ENCODE peak calls at places on chromosome 4, in ten cellular contexts. Q is AG04449, B is ovary, P is nephron progenitor cell, W is mammary epithelial cell, J is suprapubic skin, Z is tibial artery, S is colonic mucosa, M is fibroblast of mammary gland, C is NB4. L is an unnamed sample.

GRCh38 chr4:151644625-151645024 is 116.2 kb downstream of the GATB start:
- DNase-seq in Q (no peak), B (no peak), P (peak), W (no peak), J (no peak), Z (no peak), S (peak), M (no peak), C (peak), L (no peak)

GRCh38 chr4:117421706-117422105 is 336.3 kb upstream of the TRAM1L1 start:
- DNase-seq in Q (no peak), B (no peak), P (no peak), W (no peak), J (no peak), Z (no peak), S (no peak), M (no peak), C (no peak), L (no peak)

GRCh38 chr4:94561249-94562024 is 109.7 kb downstream of the PDLIM5 start:
- DNase-seq in Q (peak), B (no peak), P (no peak), W (peak), J (no peak), Z (no peak), S (no peak), M (peak), C (no peak), L (no peak)

GRCh38 chr4:89708903-89709361 is 128.0 kb downstream of the SNCA start:
- DNase-seq in Q (no peak), B (no peak), P (no peak), W (no peak), J (no peak), Z (no peak), S (no peak), M (no peak), C (no peak), L (no peak)

GRCh38 chr4:169136330-169136729 is 126.3 kb upstream of the CBR4 start:
- DNase-seq in Q (no peak), B (no peak), P (peak), W (no peak), J (no peak), Z (no peak), S (no peak), M (no peak), C (no peak), L (no peak)

GRCh38 chr4:98617358-98618047 is 40.9 kb downstream of the TSPAN5 start:
- DNase-seq in Q (no peak), B (peak), P (no peak), W (no peak), J (no peak), Z (no peak), S (no peak), M (no peak), C (no peak), L (no peak)

GRCh38 chr4:13088726-13089658 is 395.1 kb downstream of the RAB28 start:
- DNase-seq in Q (no peak), B (no peak), P (no peak), W (no peak), J (no peak), Z (no peak), S (no peak), M (peak), C (no peak), L (no peak)

GRCh38 chr4:104859601-104860000 is 287.1 kb upstream of the TET2 start:
- DNase-seq in Q (no peak), B (no peak), P (peak), W (no peak), J (no peak), Z (no peak), S (no peak), M (no peak), C (no peak), L (no peak)

GRCh38 chr4:109979932-109980717 is 67.4 kb downstream of the EGF start:
- DNase-seq in Q (peak), B (no peak), P (no peak), W (peak), J (no peak), Z (no peak), S (no peak), M (peak), C (no peak), L (no peak)

GRCh38 chr4:128060130-128060619 is 937 bp upstream of the LARP1B start:
- DNase-seq in Q (no peak), B (no peak), P (no peak), W (no peak), J (no peak), Z (no peak), S (no peak), M (peak), C (peak), L (no peak)

GRCh38 chr4:38606587-38606905 is 57.5 kb upstream of the KLF3 start:
- DNase-seq in Q (no peak), B (no peak), P (no peak), W (no peak), J (no peak), Z (no peak), S (no peak), M (no peak), C (no peak), L (no peak)

GRCh38 chr4:118927976-118928375 is 39.3 kb downstream of the SYNPO2 start:
- DNase-seq in Q (no peak), B (peak), P (no peak), W (no peak), J (no peak), Z (peak), S (no peak), M (no peak), C (no peak), L (no peak)

GRCh38 chr4:142044271-142044670 is 407.9 kb downstream of the IL15 start:
- DNase-seq in Q (no peak), B (no peak), P (no peak), W (no peak), J (no peak), Z (no peak), S (no peak), M (peak), C (no peak), L (no peak)

GRCh38 chr4:40301592-40301991 is 33.5 kb upstream of the CHRNA9 start:
- DNase-seq in Q (no peak), B (no peak), P (no peak), W (no peak), J (no peak), Z (peak), S (no peak), M (no peak), C (no peak), L (no peak)

GRCh38 chr4:40300371-40301162 is 34.6 kb upstream of the CHRNA9 start:
- DNase-seq in Q (no peak), B (no peak), P (no peak), W (no peak), J (no peak), Z (no peak), S (no peak), M (no peak), C (no peak), L (no peak)

GRCh38 chr4:40303751-40304150 is 31.4 kb upstream of the CHRNA9 start:
- DNase-seq in Q (no peak), B (no peak), P (no peak), W (no peak), J (no peak), Z (no peak), S (no peak), M (no peak), C (no peak), L (no peak)

GRCh38 chr4:40299126-40299525 is 36.0 kb upstream of the CHRNA9 start:
- DNase-seq in Q (no peak), B (no peak), P (no peak), W (no peak), J (no peak), Z (no peak), S (no peak), M (no peak), C (no peak), L (no peak)

DNA sequence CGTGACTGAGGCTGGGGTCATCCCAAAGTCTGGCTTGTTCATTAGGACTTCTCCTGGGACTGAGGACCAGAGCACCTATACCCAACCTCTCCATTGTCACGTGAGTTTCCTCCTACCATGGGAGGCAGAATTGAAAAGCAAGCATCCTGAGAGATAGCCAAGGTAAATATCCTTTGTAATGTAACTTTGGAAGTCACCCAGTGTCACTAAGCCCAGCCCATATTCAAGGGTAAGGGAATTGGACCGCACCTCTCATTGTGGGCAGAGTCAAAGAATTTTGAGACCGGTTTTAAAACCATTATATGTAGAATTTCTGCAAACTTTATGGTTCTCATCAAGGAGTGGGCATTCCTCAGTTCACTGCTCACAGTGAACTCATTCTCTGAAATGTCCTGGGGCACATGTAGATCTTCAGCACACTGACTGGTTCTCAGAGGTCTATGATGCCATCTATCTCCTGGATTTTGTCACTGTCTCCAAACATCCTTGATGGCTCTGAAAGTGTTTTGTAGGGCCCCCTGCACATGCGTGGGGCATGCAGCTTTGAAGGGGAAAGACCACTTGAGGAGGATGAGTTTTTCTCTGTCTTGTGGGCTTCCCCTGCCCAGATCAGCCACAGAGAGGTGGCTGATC is 35.3 kb upstream of the CHRNA9 start:
- DNase-seq in Q (no peak), B (no peak), P (no peak), W (peak), J (no peak), Z (no peak), S (no peak), M (no peak), C (peak), L (no peak)
- TF ChIP-seq CTCF in Q (no peak), B (no peak), P (no peak), W (peak), J (no peak), Z (no peak), S (no peak), M (no peak), C (no peak), L (no peak)

GRCh38 chr4:103787057-103787456 is 67.3 kb upstream of the TACR3 start:
- DNase-seq in Q (no peak), B (no peak), P (no peak), W (no peak), J (no peak), Z (no peak), S (no peak), M (no peak), C (no peak), L (no peak)

GRCh38 chr4:103786593-103786992 is 66.8 kb upstream of the TACR3 start:
- DNase-seq in Q (no peak), B (no peak), P (no peak), W (no peak), J (no peak), Z (no peak), S (no peak), M (no peak), C (no peak), L (no peak)

GRCh38 chr4:103786014-103786413 is 66.2 kb upstream of the TACR3 start:
- DNase-seq in Q (no peak), B (no peak), P (peak), W (peak), J (no peak), Z (no peak), S (no peak), M (peak), C (peak), L (peak)
- TF ChIP-seq CTCF in Q (peak), B (no peak), P (peak), W (peak), J (no peak), Z (no peak), S (no peak), M (peak), C (peak), L (peak)

DNA sequence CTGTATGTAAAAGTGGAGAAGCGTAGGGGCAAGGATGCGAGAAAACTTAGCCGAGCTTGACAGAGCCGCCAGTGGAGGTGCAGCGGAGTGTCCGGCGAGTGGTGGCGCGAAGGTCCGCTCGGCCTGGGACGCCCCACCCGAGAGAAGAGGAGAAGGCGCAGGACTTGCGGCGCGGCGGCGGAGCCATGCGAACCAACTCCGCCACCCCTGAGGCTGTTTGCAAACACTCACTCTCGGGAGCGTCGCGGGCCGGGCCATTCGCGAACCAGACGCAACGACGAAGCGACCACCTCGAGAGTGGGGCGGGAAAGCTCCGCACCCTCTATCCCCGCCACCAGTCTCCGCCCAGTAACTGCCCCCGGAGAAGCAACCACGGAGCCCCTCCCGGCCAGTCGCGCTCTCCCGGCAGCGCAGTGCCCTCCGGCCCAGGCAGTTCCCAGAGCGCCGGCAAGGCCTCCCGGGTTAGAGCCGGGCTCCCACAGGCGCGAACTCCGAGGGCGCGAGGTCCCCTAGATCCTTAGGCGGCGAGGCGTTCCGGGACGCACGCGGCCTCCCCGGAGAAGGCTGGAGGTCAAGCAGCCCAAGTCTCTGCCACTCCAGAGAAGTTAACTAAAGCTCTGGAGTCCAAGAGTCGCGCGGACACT is 2.2 kb upstream of the MAB21L2 start:
- DNase-seq in Q (no peak), B (no peak), P (peak), W (no peak), J (peak), Z (peak), S (no peak), M (no peak), C (no peak), L (no peak)
- TF ChIP-seq CTCF in Q (no peak), B (no peak), P (no peak), W (no peak), J (no peak), Z (no peak), S (no peak), M (no peak), C (no peak), L (no peak)

GRCh38 chr4:165343353-165344191 is 16.1 kb downstream of the MSMO1 start:
- DNase-seq in Q (no peak), B (no peak), P (no peak), W (no peak), J (no peak), Z (no peak), S (no peak), M (peak), C (peak), L (no peak)
- TF ChIP-seq CTCF in Q (peak), B (no peak), P (no peak), W (no peak), J (no peak), Z (no peak), S (no peak), M (peak), C (peak), L (no peak)

GRCh38 chr4:106806158-106806797 is 229.8 kb downstream of the DKK2 start:
- DNase-seq in Q (no peak), B (no peak), P (no peak), W (peak), J (no peak), Z (no peak), S (no peak), M (no peak), C (no peak), L (no peak)

GRCh38 chr4:106810122-106810521 is 226.0 kb downstream of the DKK2 start:
- DNase-seq in Q (no peak), B (no peak), P (no peak), W (no peak), J (no peak), Z (no peak), S (no peak), M (no peak), C (no peak), L (no peak)

GRCh38 chr4:106803107-106803506 is 233.0 kb downstream of the DKK2 start:
- DNase-seq in Q (no peak), B (no peak), P (no peak), W (no peak), J (no peak), Z (no peak), S (no peak), M (no peak), C (no peak), L (no peak)

GRCh38 chr4:106809083-106809482 is 227.0 kb downstream of the DKK2 start:
- DNase-seq in Q (no peak), B (no peak), P (no peak), W (peak), J (no peak), Z (no peak), S (no peak), M (peak), C (peak), L (peak)
- TF ChIP-seq CTCF in Q (peak), B (no peak), P (peak), W (peak), J (no peak), Z (peak), S (no peak), M (peak), C (peak), L (peak)

GRCh38 chr4:156800463-156800862 is 171.1 kb downstream of the PDGFC start:
- DNase-seq in Q (no peak), B (no peak), P (no peak), W (no peak), J (no peak), Z (no peak), S (no peak), M (no peak), C (no peak), L (no peak)
- TF ChIP-seq CTCF in Q (no peak), B (no peak), P (no peak), W (no peak), J (no peak), Z (no peak), S (no peak), M (no peak), C (no peak), L (no peak)

GRCh38 chr4:2172627-2173231 is 69.2 kb downstream of the HAUS3 start:
- DNase-seq in Q (no peak), B (no peak), P (no peak), W (no peak), J (no peak), Z (no peak), S (no peak), M (no peak), C (no peak), L (no peak)
- TF ChIP-seq CTCF in Q (no peak), B (no peak), P (no peak), W (no peak), J (no peak), Z (no peak), S (no peak), M (no peak), C (no peak), L (no peak)

L was measured in AG09319.